ENCODE peak calls at places on chromosomes 4 and X, in nine cellular contexts. R, W, Q, L, U, N, K, E and H are unnamed samples.

GRCh38 chr4:186644737-186645261 is 78.9 kb downstream of the FAT1 start:
- DNase-seq in L (no peak), U (no peak), E (no peak), R (no peak), Q (no peak), W (no peak), K (no peak), N (no peak), H (no peak)

GRCh38 chr4:71607780-71608673 is 175.9 kb downstream of the GC start:
- DNase-seq in E (no peak), K (no peak), U (no peak), R (no peak), N (no peak), L (no peak), W (no peak), Q (peak; percentile 87), H (no peak)

GRCh38 chr4:38529189-38530115 is 134.5 kb upstream of the KLF3 start:
- DNase-seq in W (no peak), K (no peak), U (no peak), R (no peak), N (peak; percentile 81), Q (no peak), E (peak; percentile 35), L (peak; percentile 49), H (peak; percentile 17)

GRCh38 chr4:38193464-38193863 is 233.3 kb downstream of the PTTG2 start:
- DNase-seq in K (no peak), E (no peak), U (no peak), W (no peak), R (no peak), N (no peak), L (no peak), Q (no peak), H (peak; percentile 84)

GRCh38 chr4:158079661-158080060 is 93.2 kb downstream of the GASK1B start:
- DNase-seq in R (no peak), N (no peak), U (no peak), W (peak; percentile 62), L (no peak), Q (no peak), K (no peak), E (no peak), H (no peak)

GRCh38 chrX:147912093-147912801 is 528 bp downstream of the FMR1 start:
- DNase-seq in E (no peak), L (peak; percentile 37), R (peak; percentile 49), Q (peak; percentile 31), W (peak; percentile 29), N (peak; percentile 29), U (peak; percentile 45), K (no peak), H (peak; percentile 29)

GRCh38 chr4:83082777-83083176 is 31.8 kb downstream of the PLAC8 start:
- DNase-seq in W (no peak), E (no peak), U (no peak), L (no peak), N (peak; percentile 45), R (no peak), Q (no peak), K (no peak), H (no peak)

GRCh38 chr4:184668096-184668495 is 18.6 kb downstream of the PRIMPOL start:
- DNase-seq in N (no peak), U (no peak), Q (no peak), W (no peak), R (no peak), K (no peak), L (no peak), E (no peak), H (no peak)

GRCh38 chr4:174650711-174651355 is 128.5 kb upstream of the HPGD start:
- DNase-seq in W (no peak), K (no peak), N (no peak), Q (no peak), U (no peak), E (no peak), L (no peak), R (no peak), H (no peak)

GRCh38 chrX:153926594-153926862 is 464 bp upstream of the ARHGAP4 start:
- DNase-seq in Q (no peak), N (no peak), K (no peak), U (no peak), R (no peak), W (no peak), E (no peak), L (no peak), H (no peak)
- TF ChIP-seq POLR2A in Q (no peak), N (no peak), K (no peak), U (no peak), R (no peak), W (no peak), E (peak; percentile 92), L (no peak), H (no peak)

GRCh38 chr4:103753868-103754653 is 34.3 kb upstream of the TACR3 start:
- DNase-seq in Q (no peak), E (no peak), K (no peak), N (no peak), R (no peak), U (no peak), L (no peak), W (no peak), H (no peak)
- TF ChIP-seq CTCF in Q (no peak), E (no peak), K (no peak), N (no peak), R (no peak), U (no peak), L (no peak), W (no peak), H (no peak)

GRCh38 chrX:122625821-122626220 is 558.3 kb upstream of the GRIA3 start:
- DNase-seq in K (no peak), L (no peak), Q (no peak), U (no peak), E (no peak), W (no peak), R (no peak), N (no peak), H (no peak)
- H3K27ac ChIP-seq in K (no peak overlapping the region), L (no peak overlapping the region), Q (no peak overlapping the region), U (no peak overlapping the region), E (no peak overlapping the region), W (no peak overlapping the region), R (no peak overlapping the region), N (no peak overlapping the region), H (no peak overlapping the region)

GRCh38 chrX:153725832-153726285 is 1.2 kb downstream of the ABCD1 start:
- DNase-seq in L (peak; percentile 16), W (peak; percentile 37), N (no peak), K (no peak), R (no peak), E (no peak), Q (no peak), U (no peak), H (no peak)

GRCh38 chrX:153722704-153723350 is 1.4 kb downstream of the BCAP31 start:
- DNase-seq in R (no peak), K (no peak), W (no peak), E (no peak), L (no peak), N (no peak), Q (no peak), U (no peak), H (no peak)

GRCh38 chrX:153723351-153724251 is 586 bp downstream of the BCAP31 start:
- DNase-seq in Q (peak; percentile 73), E (no peak), U (peak; percentile 55), R (no peak), N (peak; percentile 48), L (peak; percentile 61), W (peak; percentile 44), K (no peak), H (peak; percentile 36)

GRCh38 chrX:153725039-153725831 is 579 bp downstream of the ABCD1 start:
- DNase-seq in W (no peak), Q (no peak), E (no peak), U (peak; percentile 49), L (no peak), K (no peak), R (no peak), N (no peak), H (no peak)

GRCh38 chrX:153724252-153725038 is at the start of the genes ABCD1 and BCAP31:
- DNase-seq in N (peak; percentile 90), W (peak; percentile 88), K (no peak), Q (peak; percentile 87), E (peak; percentile 32), L (peak; percentile 85), U (peak; percentile 89), R (peak; percentile 84), H (peak; percentile 86)
- TF ChIP-seq POLR2A in N (peak; percentile 23), W (peak; percentile 73), K (no peak), Q (peak; percentile 60), E (peak; percentile 88), L (peak; percentile 85), U (peak; percentile 54), R (peak; percentile 23), H (peak; percentile 48)

DNA sequence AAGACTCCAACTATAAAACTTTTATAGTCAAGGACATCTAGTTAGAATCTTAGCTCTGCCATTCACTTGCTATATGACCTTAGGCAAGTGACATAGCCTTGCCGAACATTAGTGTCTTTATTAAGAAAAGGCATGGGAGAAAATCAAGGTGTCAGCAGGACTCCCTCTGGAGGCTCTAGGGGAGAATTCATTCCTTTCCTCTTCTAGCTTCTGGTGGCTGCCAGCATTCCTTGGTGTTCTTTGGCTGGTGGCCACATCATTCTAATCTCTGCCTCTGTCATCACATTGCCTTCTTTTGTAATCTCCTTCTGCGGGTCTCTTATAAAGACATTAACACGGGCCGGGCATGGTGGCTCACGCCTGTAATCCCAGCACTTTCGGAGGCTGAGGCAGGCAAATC is 99.8 kb downstream of the PPP1R2C start:
- DNase-seq in K (no peak), L (no peak), R (no peak), E (no peak), N (peak; percentile 46), Q (peak; percentile 1), W (no peak), U (no peak), H (no peak)
- TF ChIP-seq CTCF in K (no peak), L (no peak), R (no peak), E (no peak), N (peak; percentile 11), Q (no peak), W (no peak), U (no peak), H (no peak)

GRCh38 chr4:69882150-69882549 is 22.2 kb upstream of the SULT1E1 start:
- DNase-seq in W (no peak), U (no peak), K (no peak), Q (no peak), R (no peak), E (no peak), N (no peak), L (no peak), H (no peak)
- H3K27ac ChIP-seq in W (no peak overlapping the region), U (no peak overlapping the region), K (no peak overlapping the region), Q (no peak overlapping the region), R (no peak overlapping the region), E (no peak overlapping the region), N (no peak overlapping the region), L (no peak overlapping the region), H (no peak overlapping the region)

DNA sequence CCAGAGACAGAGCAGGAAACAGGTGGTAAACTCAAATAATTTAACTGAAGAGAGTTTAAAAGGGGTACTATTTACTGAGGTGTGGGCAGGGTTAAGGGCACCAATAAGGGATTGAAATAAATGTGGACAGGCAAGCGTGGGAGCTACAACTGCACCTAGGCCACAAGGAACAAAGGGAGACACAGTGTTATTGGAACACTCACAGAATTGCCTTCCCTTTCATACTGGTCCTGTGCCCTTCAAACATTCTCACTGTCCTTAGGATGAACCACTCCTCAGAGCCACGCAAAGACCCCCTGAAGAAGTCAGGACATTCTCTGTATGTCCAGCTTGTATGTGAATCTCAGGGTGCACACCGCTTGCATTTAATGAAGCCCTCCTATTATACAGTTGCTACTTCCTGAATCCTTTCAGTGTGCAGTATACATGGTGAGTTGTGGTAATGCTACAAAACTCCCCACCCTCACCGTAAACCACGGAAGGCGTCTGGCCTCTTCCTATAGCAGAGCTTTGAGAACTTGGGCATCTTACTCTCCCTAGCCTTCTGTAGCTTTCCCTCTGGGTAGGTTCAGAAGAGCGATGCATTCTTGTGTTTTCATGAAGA is 9.6 kb upstream of the MRPL1 start:
- DNase-seq in R (no peak), N (no peak), U (no peak), L (peak; percentile 67), K (no peak), W (no peak), Q (no peak), E (peak; percentile 13), H (no peak)
- TF ChIP-seq POLR2A in R (no peak), N (no peak), U (no peak), L (no peak), K (no peak), W (no peak), Q (no peak), E (no peak), H (no peak)